ENCODE peak calls at places on chromosome 19, in ten cellular contexts. F, T, M, U, E, Y, O, I, C and Q are unnamed samples.

GRCh38 chr19:14059652-14060155 is 2.2 kb downstream of the PALM3 start:
- DNase-seq in C (peak; percentile 46), M (no peak), I (no peak), F (no peak), Y (no peak), U (no peak), O (no peak), T (no peak), E (no peak), Q (no peak)

GRCh38 chr19:3752492-3752891 is 9.0 kb downstream of the APBA3 start:
- DNase-seq in O (no peak), T (no peak), I (no peak), E (peak; percentile 80), M (no peak), C (no peak), U (no peak), F (no peak), Y (no peak), Q (no peak)

GRCh38 chr19:21698215-21698614 is 69.2 kb downstream of the ZNF100 start:
- DNase-seq in M (no peak), F (no peak), Y (peak; percentile 2), T (no peak), U (no peak), E (no peak), I (no peak), C (no peak), O (no peak), Q (no peak)

GRCh38 chr19:16022681-16023557 is 53.4 kb upstream of the TPM4 start:
- DNase-seq in F (no peak), Y (no peak), C (no peak), E (peak; percentile 57), O (no peak), M (no peak), T (no peak), I (no peak), U (no peak), Q (no peak)

GRCh38 chr19:15244808-15245207 is 12.6 kb upstream of the EPHX3 start:
- DNase-seq in I (no peak), O (no peak), T (no peak), M (no peak), Y (no peak), F (no peak), U (no peak), C (no peak), E (no peak), Q (no peak)

GRCh38 chr19:55251296-55252081 is 7.3 kb downstream of the PPP6R1 start:
- DNase-seq in O (no peak), M (no peak), F (no peak), C (peak; percentile 16), I (no peak), U (no peak), E (no peak), Y (peak; percentile 20), T (no peak), Q (no peak)

GRCh38 chr19:35940078-35940775 is 4.1 kb downstream of the LRFN3 start:
- DNase-seq in C (no peak), T (no peak), I (no peak), O (no peak), F (no peak), U (no peak), M (no peak), Y (no peak), E (peak; percentile 81), Q (no peak)

GRCh38 chr19:46204008-46204407 is 25.5 kb upstream of the IGFL1 start:
- DNase-seq in I (no peak), T (no peak), E (no peak), F (no peak), M (no peak), C (no peak), Y (no peak), O (no peak), U (no peak), Q (no peak)

GRCh38 chr19:4379383-4380253 is 20.7 kb downstream of the SH3GL1 start:
- DNase-seq in F (no peak), U (no peak), E (peak; percentile 45), C (no peak), O (peak; percentile 82), T (no peak), I (no peak), Y (peak; percentile 38), M (no peak), Q (no peak)

GRCh38 chr19:51006406-51006805 is 5.0 kb upstream of the KLK8 start:
- DNase-seq in Y (no peak), M (no peak), C (no peak), I (no peak), E (no peak), O (no peak), T (no peak), U (no peak), F (no peak), Q (no peak)

GRCh38 chr19:51009061-51009891 is 7.9 kb upstream of the KLK8 start:
- DNase-seq in M (no peak), C (no peak), F (no peak), O (no peak), T (no peak), E (no peak), I (no peak), U (no peak), Y (no peak), Q (no peak)

GRCh38 chr19:51007488-51007887 is 6.1 kb upstream of the KLK8 start:
- DNase-seq in Y (no peak), I (no peak), U (no peak), T (no peak), O (no peak), M (no peak), C (no peak), E (no peak), F (no peak), Q (no peak)

GRCh38 chr19:51012661-51013190 is 6.8 kb downstream of the KLK10 start:
- DNase-seq in T (no peak), O (no peak), E (no peak), U (no peak), Y (no peak), C (no peak), M (no peak), I (no peak), F (no peak), Q (no peak)

GRCh38 chr19:51010066-51010795 is 8.8 kb upstream of the KLK8 start:
- DNase-seq in T (no peak), I (no peak), O (no peak), C (no peak), M (no peak), F (no peak), Y (no peak), E (no peak), U (no peak), Q (no peak)
- TF ChIP-seq POLR2A in T (no peak), I (no peak), O (no peak), C (no peak), M (no peak), F (no peak), Y (no peak), E (no peak), U (no peak), Q (no peak)

GRCh38 chr19:54208784-54209057 is 8.1 kb downstream of the RPS9 start:
- DNase-seq in I (no peak), M (no peak), T (no peak), E (no peak), Y (no peak), C (no peak), O (no peak), U (no peak), F (no peak), Q (no peak)
- TF ChIP-seq POLR2AphosphoS5 in I (no peak), M (no peak), T (no peak), E (no peak), Y (no peak), C (no peak), O (no peak), U (no peak), F (no peak), Q (no peak)

GRCh38 chr19:47779524-47780214 is 1.2 kb downstream of the SELENOW start:
- DNase-seq in C (no peak), Y (no peak), E (no peak), M (peak; percentile 63), O (peak; percentile 35), F (no peak), T (no peak), U (no peak), I (no peak), Q (no peak)

GRCh38 chr19:47778089-47778953 is at the start of gene SELENOW:
- DNase-seq in C (peak; percentile 94), F (peak; percentile 55), M (peak; percentile 88), T (peak; percentile 88), O (peak; percentile 70), I (peak; percentile 46), E (peak; percentile 93), U (peak; percentile 82), Y (peak; percentile 78), Q (peak; percentile 94)

GRCh38 chr19:47778954-47779351 is 450 bp downstream of the SELENOW start:
- DNase-seq in M (peak; percentile 45), Y (peak; percentile 34), U (no peak), T (no peak), F (no peak), O (peak; percentile 46), E (no peak), I (no peak), C (no peak), Q (no peak)

GRCh38 chr19:47781590-47782318 is 3.3 kb downstream of the SELENOW start:
- DNase-seq in F (no peak), Y (no peak), M (no peak), I (no peak), O (peak; percentile 21), U (no peak), C (no peak), E (no peak), T (no peak), Q (no peak)

GRCh38 chr19:47780215-47780551 is 1.7 kb downstream of the SELENOW start:
- DNase-seq in C (no peak), E (no peak), I (no peak), F (no peak), U (no peak), T (no peak), Y (no peak), M (no peak), O (no peak), Q (no peak)
- H3K4me3 ChIP-seq in C (no peak overlapping the region), E (peak overlapping the region; percentile 85), I (peak overlapping the region; percentile 57), F (peak overlapping the region; percentile 99), U (peak overlapping the region; percentile 77), T (peak overlapping the region; percentile 87), Y (no peak overlapping the region), M (peak overlapping the region; percentile 76), O (peak overlapping the region; percentile 94), Q (peak overlapping the region; percentile 80)

GRCh38 chr19:48633148-48634035 is 3.8 kb downstream of the DBP start:
- DNase-seq in I (no peak), Y (no peak), T (no peak), F (no peak), C (peak; percentile 52), M (peak; percentile 70), E (no peak), O (no peak), U (no peak), Q (no peak)

GRCh38 chr19:48635966-48636858 is 967 bp downstream of the DBP start:
- DNase-seq in E (peak; percentile 77), T (no peak), Y (no peak), M (peak; percentile 63), O (no peak), C (no peak), F (no peak), U (no peak), I (no peak), Q (no peak)

GRCh38 chr19:48635263-48635965 is 1.8 kb downstream of the DBP start:
- DNase-seq in T (no peak), M (peak; percentile 82), O (peak; percentile 73), C (peak; percentile 88), I (no peak), Y (peak; percentile 53), U (peak; percentile 83), E (peak; percentile 94), F (no peak), Q (no peak)

GRCh38 chr19:48634036-48634342 is 3.2 kb downstream of the DBP start:
- DNase-seq in M (no peak), F (no peak), Y (no peak), I (no peak), T (no peak), C (no peak), U (no peak), E (no peak), O (no peak), Q (no peak)

GRCh38 chr19:48634424-48635262 is 2.5 kb downstream of the DBP start:
- DNase-seq in T (peak; percentile 99), E (peak; percentile 98), M (peak; percentile 98), C (peak; percentile 82), Y (peak; percentile 92), U (peak; percentile 98), I (peak; percentile 90), F (peak; percentile 94), O (peak; percentile 97), Q (peak; percentile 98)
- TF ChIP-seq POLR2A in T (no peak), E (no peak), M (peak; percentile 72), C (peak; percentile 81), Y (peak; percentile 26), U (peak; percentile 53), I (peak; percentile 69), F (peak; percentile 69), O (peak; percentile 86), Q (peak; percentile 27)